ENCODE peak calls at places on chromosomes 1 and 21, in nine cellular contexts. L, I, Q, J, Y, O, P, V and F are unnamed samples.

GRCh38 chr1:46717654-46718053 is 1.3 kb downstream of the EFCAB14 start:
- DNase-seq in L (no peak), I (no peak), Q (no peak), J (no peak), Y (no peak), O (no peak), P (no peak), V (no peak), F (no peak)

GRCh38 chr1:67682659-67683197 is 2.3 kb upstream of the GADD45A start:
- DNase-seq in L (no peak), I (no peak), Q (no peak), J (no peak), Y (no peak), O (no peak), P (no peak), V (no peak), F (peak; percentile 29)

GRCh38 chr1:174800221-174800791 is 199.4 kb upstream of the CACYBP start:
- DNase-seq in L (peak; percentile 48), I (no peak), Q (no peak), J (no peak), Y (peak; percentile 75), O (peak; percentile 6), P (peak; percentile 11), V (no peak), F (no peak)

GRCh38 chr1:27372808-27373690 is 1.6 kb downstream of the FCN3 start:
- DNase-seq in L (no peak), I (no peak), Q (no peak), J (no peak), Y (no peak), O (no peak), P (no peak), V (no peak), F (no peak)

GRCh38 chr1:111242805-111243523 is 15.5 kb downstream of the CHI3L2 start:
- DNase-seq in L (no peak), I (no peak), Q (no peak), J (no peak), Y (no peak), O (no peak), P (no peak), V (no peak), F (no peak)

GRCh38 chr1:10444248-10444647 is 5.6 kb upstream of the CORT start:
- DNase-seq in L (no peak), I (no peak), Q (no peak), J (no peak), Y (no peak), O (no peak), P (no peak), V (no peak), F (no peak)

GRCh38 chr1:170134606-170135005 is 11.2 kb upstream of the NTMT2 start:
- DNase-seq in L (no peak), I (no peak), Q (no peak), J (no peak), Y (no peak), O (no peak), P (no peak), V (no peak), F (no peak)

GRCh38 chr1:203860396-203860951 is 925 bp upstream of the SNRPE start:
- DNase-seq in L (peak; percentile 53), I (no peak), Q (peak; percentile 51), J (peak; percentile 43), Y (no peak), O (peak; percentile 85), P (peak; percentile 33), V (peak; percentile 53), F (no peak)

GRCh38 chr1:210293191-210293607 is 35.5 kb upstream of the HHAT start:
- DNase-seq in L (no peak), I (no peak), Q (peak; percentile 14), J (peak; percentile 67), Y (no peak), O (no peak), P (peak; percentile 60), V (peak; percentile 53), F (no peak)

GRCh38 chr1:234768171-234768568 is 158.2 kb upstream of the IRF2BP2 start:
- DNase-seq in L (no peak), I (no peak), Q (no peak), J (no peak), Y (no peak), O (no peak), P (no peak), V (no peak), F (no peak)

DNA sequence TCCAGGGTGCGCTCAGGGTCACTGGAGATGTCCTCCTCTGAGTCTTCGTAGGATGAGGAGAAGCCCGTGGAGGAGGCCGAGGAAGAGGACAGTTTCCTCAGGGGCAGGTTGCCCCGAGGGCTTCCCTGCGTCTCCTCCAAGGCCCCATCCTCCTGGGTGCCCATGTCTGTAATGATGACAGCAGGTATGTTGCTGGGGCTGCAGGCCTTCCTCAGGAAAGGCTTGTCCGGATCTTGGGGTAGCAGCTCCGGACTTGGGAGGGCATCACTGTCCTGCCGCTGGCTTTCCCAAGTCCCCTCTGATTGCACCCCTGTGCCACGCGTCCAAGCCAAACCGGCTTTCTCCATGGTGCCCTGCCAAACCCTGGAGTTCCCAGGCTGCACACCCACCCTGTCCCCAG is 3.5 kb downstream of the ITPKB start:
- DNase-seq in L (no peak), I (no peak), Q (no peak), J (no peak), Y (no peak), O (no peak), P (no peak), V (no peak), F (no peak)
- TF ChIP-seq POLR2A in L (no peak), I (no peak), Q (no peak), J (no peak), Y (no peak), O (no peak), P (no peak), V (no peak), F (no peak)

DNA sequence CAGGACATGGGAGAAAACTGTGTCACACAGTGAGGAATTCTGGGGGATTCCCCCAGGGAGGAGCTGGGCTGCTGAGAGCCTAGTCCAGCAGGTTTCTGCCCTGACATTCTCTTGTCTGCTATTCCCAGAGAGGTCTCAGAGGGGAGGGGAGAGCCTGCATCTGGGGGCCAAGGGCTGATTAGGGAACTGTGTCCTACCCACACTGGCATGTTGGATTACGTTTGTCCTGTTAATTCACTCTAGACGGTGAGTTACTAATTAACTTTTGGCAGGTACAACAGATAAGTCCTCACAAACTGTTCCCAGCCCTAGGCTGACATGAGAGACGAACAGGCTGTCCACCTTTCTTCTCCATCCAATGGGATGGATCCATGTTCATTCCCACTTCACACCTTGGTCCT is 2.6 kb upstream of the SH3BGRL3 start:
- DNase-seq in L (peak; percentile 63), I (no peak), Q (peak; percentile 48), J (no peak), Y (no peak), O (no peak), P (no peak), V (peak; percentile 31), F (no peak)
- TF ChIP-seq POLR2A in L (peak; percentile 57), I (no peak), Q (peak; percentile 48), J (no peak), Y (no peak), O (no peak), P (no peak), V (no peak), F (no peak)

GRCh38 chr21:45154511-45155508 is 80.4 kb downstream of the ADARB1 start:
- DNase-seq in L (no peak), I (no peak), Q (no peak), J (no peak), Y (no peak), O (no peak), P (no peak), V (peak; percentile 3), F (peak; percentile 75)

GRCh38 chr21:45150630-45151265 is 76.4 kb downstream of the ADARB1 start:
- DNase-seq in L (no peak), I (no peak), Q (no peak), J (no peak), Y (no peak), O (no peak), P (no peak), V (no peak), F (no peak)

GRCh38 chr21:45151484-45152115 is 77.2 kb downstream of the ADARB1 start:
- DNase-seq in L (no peak), I (no peak), Q (no peak), J (no peak), Y (no peak), O (no peak), P (no peak), V (no peak), F (no peak)

GRCh38 chr21:45153358-45154318 is 79.3 kb downstream of the ADARB1 start:
- DNase-seq in L (no peak), I (no peak), Q (no peak), J (no peak), Y (no peak), O (no peak), P (no peak), V (no peak), F (no peak)

DNA sequence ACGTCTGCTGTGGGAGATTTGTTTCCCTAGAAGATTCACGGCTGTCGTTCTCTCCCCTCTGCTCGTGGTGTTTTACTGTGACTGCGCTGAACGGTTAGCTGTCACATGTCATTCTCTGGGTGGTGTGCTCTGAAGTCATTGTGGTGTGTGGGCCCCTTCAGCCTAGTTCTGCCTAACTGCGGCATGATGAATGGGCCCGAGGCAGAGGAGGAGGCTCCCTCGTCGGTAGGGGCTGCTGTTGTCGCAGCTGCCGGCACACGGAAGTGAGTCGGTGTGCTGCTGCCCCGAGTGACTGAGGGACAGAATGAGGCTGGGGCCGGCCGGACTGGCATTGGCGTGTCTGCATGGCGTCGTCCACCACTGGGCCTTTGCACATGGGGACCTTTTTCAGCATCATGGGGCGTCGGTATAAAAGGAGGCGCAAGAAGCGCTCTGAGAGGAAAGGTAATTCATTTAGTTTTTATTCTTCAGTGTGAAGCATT is 77.9 kb downstream of the ADARB1 start:
- DNase-seq in L (no peak), I (peak; percentile 44), Q (no peak), J (no peak), Y (peak; percentile 92), O (no peak), P (no peak), V (peak; percentile 31), F (no peak)
- TF ChIP-seq POLR2A in L (no peak), I (no peak), Q (no peak), J (no peak), Y (no peak), O (no peak), P (no peak), V (no peak), F (no peak)

GRCh38 chr1:18955116-18955441 is 1.4 kb downstream of the IFFO2 start:
- DNase-seq in L (no peak), I (no peak), Q (no peak), J (no peak), Y (no peak), O (no peak), P (no peak), V (no peak), F (no peak)

GRCh38 chr1:18953656-18954259 is 2.7 kb downstream of the IFFO2 start:
- DNase-seq in L (no peak), I (no peak), Q (no peak), J (no peak), Y (no peak), O (no peak), P (no peak), V (no peak), F (no peak)

GRCh38 chr1:18956189-18957135 is at the start of gene IFFO2:
- DNase-seq in L (peak; percentile 99), I (peak; percentile 97), Q (peak; percentile 99), J (peak; percentile 99), Y (peak; percentile 100), O (peak; percentile 98), P (peak; percentile 98), V (peak; percentile 99), F (peak; percentile 94)

GRCh38 chr1:18955442-18956188 is 861 bp downstream of the IFFO2 start:
- DNase-seq in L (peak; percentile 73), I (no peak), Q (peak; percentile 66), J (no peak), Y (peak; percentile 92), O (peak; percentile 43), P (peak; percentile 35), V (peak; percentile 55), F (no peak)

GRCh38 chr1:18954270-18955071 is 2.0 kb downstream of the IFFO2 start:
- DNase-seq in L (no peak), I (no peak), Q (no peak), J (no peak), Y (no peak), O (no peak), P (no peak), V (no peak), F (no peak)
- TF ChIP-seq POLR2A in L (no peak), I (no peak), Q (no peak), J (no peak), Y (no peak), O (no peak), P (no peak), V (no peak), F (no peak)